ENCODE peak calls at places on chromosomes 3 and 15, in seven cellular contexts. R, M, S, A, K, H and L are unnamed samples.

GRCh38 chr3:41199866-41200668 is 762 bp downstream of the CTNNB1 start:
- DNase-seq in S (peak; percentile 42), H (peak; percentile 63), K (peak; percentile 39), A (peak; percentile 20), R (peak; percentile 79), M (peak; percentile 50), L (peak; percentile 32)

GRCh38 chr3:81692766-81693165 is 68.7 kb downstream of the GBE1 start:
- DNase-seq in H (no peak), M (no peak), K (no peak), A (no peak), S (no peak), R (no peak), L (no peak)

GRCh38 chr15:98063311-98063710 is 102.8 kb downstream of the ARRDC4 start:
- DNase-seq in M (no peak), K (no peak), A (no peak), R (no peak), H (no peak), S (no peak), L (no peak)

GRCh38 chr3:129576514-129577345 is 29.7 kb downstream of the PLXND1 start:
- DNase-seq in A (peak; percentile 34), R (no peak), M (no peak), H (peak; percentile 98), K (no peak), S (peak; percentile 95), L (peak; percentile 79)

GRCh38 chr15:88493811-88494210 is 26.3 kb downstream of the MRPS11 start:
- DNase-seq in K (no peak), H (no peak), M (no peak), R (no peak), A (no peak), S (no peak), L (no peak)

GRCh38 chr15:67762610-67763368 is 62.5 kb upstream of the SKOR1 start:
- DNase-seq in R (no peak), A (peak; percentile 80), K (peak; percentile 69), H (peak; percentile 78), S (no peak), M (no peak), L (peak; percentile 32)

GRCh38 chr3:50370594-50370993 is 11.3 kb upstream of the TMEM115 start:
- DNase-seq in S (no peak), A (no peak), H (peak; percentile 26), M (peak; percentile 42), K (no peak), R (peak; percentile 56), L (no peak)

GRCh38 chr15:66761723-66762595 is 59.9 kb downstream of the SMAD6 start:
- DNase-seq in R (no peak), K (peak; percentile 50), H (no peak), A (no peak), M (peak; percentile 11), S (no peak), L (no peak)

GRCh38 chr3:192422321-192422997 is 304.9 kb downstream of the FGF12 start:
- DNase-seq in R (no peak), M (peak; percentile 46), H (no peak), A (no peak), K (peak; percentile 68), S (no peak), L (no peak)

GRCh38 chr3:133987136-133987535 is 42.6 kb downstream of the SLCO2A1 start:
- DNase-seq in H (no peak), S (no peak), M (no peak), R (no peak), K (peak; percentile 26), A (no peak), L (no peak)

GRCh38 chr3:120420855-120421570 is 29.8 kb downstream of the FSTL1 start:
- DNase-seq in S (no peak), H (no peak), R (no peak), K (no peak), A (no peak), M (no peak), L (no peak)

GRCh38 chr3:64708456-64708855 is 20.7 kb upstream of the ADAMTS9 start:
- DNase-seq in R (peak; percentile 15), K (no peak), S (no peak), A (no peak), H (no peak), M (no peak), L (no peak)

GRCh38 chr3:127547761-127548605 is 42.5 kb downstream of the TPRA1 start:
- DNase-seq in R (peak; percentile 89), A (peak; percentile 72), H (peak; percentile 72), M (peak; percentile 33), K (peak; percentile 55), S (peak; percentile 65), L (peak; percentile 61)

GRCh38 chr3:40173291-40173710 is 136.2 kb upstream of the EIF1B start:
- DNase-seq in M (no peak), S (no peak), R (peak; percentile 9), A (no peak), H (no peak), K (no peak), L (no peak)